ENCODE peak calls at places on chromosome 3, in five cellular contexts. O is NCI-H1930, H is GM04504, K is SW480, Z is chondrocyte. R is an unnamed sample.

GRCh38 chr3:195909294-195909644 is 918 bp upstream of the TNK2 start:
- DNase-seq in O (no peak), H (no peak), K (peak; percentile 48), Z (no peak), R (no peak)

GRCh38 chr3:62670351-62670750 is 204.9 kb downstream of the CADPS start:
- DNase-seq in O (no peak), H (peak; percentile 8), K (no peak), Z (no peak), R (no peak)

GRCh38 chr3:17745301-17745700 is 2.9 kb upstream of the TBC1D5 start:
- DNase-seq in O (no peak), H (no peak), K (no peak), Z (no peak), R (no peak)

GRCh38 chr3:109161487-109162108 is 25.1 kb downstream of the C3orf85 start:
- DNase-seq in O (no peak), H (no peak), K (no peak), Z (no peak), R (no peak)

GRCh38 chr3:169675091-169675490 is 11.6 kb upstream of the MECOM start:
- DNase-seq in O (no peak), H (no peak), K (no peak), Z (no peak), R (no peak)

GRCh38 chr3:193060738-193061137 is 143.1 kb upstream of the MB21D2 start:
- DNase-seq in O (no peak), H (no peak), K (no peak), Z (no peak), R (no peak)

GRCh38 chr3:194184265-194184751 is 48.4 kb downstream of the HES1 start:
- DNase-seq in O (peak; percentile 82), H (no peak), K (no peak), Z (no peak), R (no peak)

GRCh38 chr3:155019576-155019975 is 60.5 kb upstream of the MME start:
- DNase-seq in O (no peak), H (no peak), K (no peak), Z (no peak), R (no peak)

GRCh38 chr3:157471051-157471450 is 32.2 kb downstream of the VEPH1 start:
- DNase-seq in O (no peak), H (no peak), K (no peak), Z (no peak), R (no peak)

GRCh38 chr3:61876797-61877196 is 315.4 kb downstream of the PTPRG start:
- DNase-seq in O (no peak), H (peak; percentile 48), K (no peak), Z (no peak), R (no peak)

GRCh38 chr3:56919797-56920195 is 118.0 kb upstream of the ARHGEF3 start:
- DNase-seq in O (no peak), H (no peak), K (no peak), Z (no peak), R (no peak)

GRCh38 chr3:9934993-9935392 is 1.4 kb downstream of the CRELD1 start:
- DNase-seq in O (no peak), H (no peak), K (no peak), Z (no peak), R (no peak)

GRCh38 chr3:46409735-46410489 is 2.9 kb downstream of the CCRL2 start:
- DNase-seq in O (no peak), H (no peak), K (no peak), Z (no peak), R (no peak)

GRCh38 chr3:13851997-13852637 is 27.8 kb downstream of the WNT7A start:
- DNase-seq in O (no peak), H (no peak), K (no peak), Z (peak; percentile 44), R (peak; percentile 33)

GRCh38 chr3:134376385-134376765 is 2.1 kb upstream of the AMOTL2 start:
- DNase-seq in O (no peak), H (no peak), K (no peak), Z (no peak), R (no peak)

GRCh38 chr3:13652728-13653127 is 103.8 kb downstream of the FBLN2 start:
- DNase-seq in O (no peak), H (no peak), K (no peak), Z (no peak), R (no peak)

GRCh38 chr3:100209948-100210776 is 50.6 kb upstream of the TBC1D23 start:
- DNase-seq in O (no peak), H (no peak), K (peak; percentile 51), Z (no peak), R (no peak)

GRCh38 chr3:177300039-177300833 is 103.0 kb upstream of the TBL1XR1 start:
- DNase-seq in O (no peak), H (no peak), K (no peak), Z (no peak), R (no peak)

GRCh38 chr3:196659901-196660351 is 20.4 kb downstream of the NRROS start:
- DNase-seq in O (no peak), H (no peak), K (no peak), Z (no peak), R (no peak)

GRCh38 chr3:47161983-47162694 is 1.8 kb downstream of the SETD2 start:
- DNase-seq in O (no peak), H (no peak), K (no peak), Z (no peak), R (no peak)

GRCh38 chr3:176948123-176948522 is 249.2 kb downstream of the TBL1XR1 start:
- DNase-seq in O (no peak), H (no peak), K (no peak), Z (no peak), R (no peak)

GRCh38 chr3:102410616-102411015 is 24.2 kb upstream of the ZPLD1 start:
- DNase-seq in O (no peak), H (no peak), K (no peak), Z (no peak), R (no peak)

GRCh38 chr3:12750658-12751071 is 8.4 kb downstream of the TMEM40 start:
- DNase-seq in O (no peak), H (peak; percentile 85), K (no peak), Z (no peak), R (no peak)

GRCh38 chr3:158711886-158712285 is 20.4 kb downstream of the RARRES1 start:
- DNase-seq in O (no peak), H (peak; percentile 45), K (no peak), Z (no peak), R (no peak)

GRCh38 chr3:54443572-54444161 is 321.3 kb downstream of the CACNA2D3 start:
- DNase-seq in O (no peak), H (no peak), K (peak; percentile 88), Z (no peak), R (no peak)

GRCh38 chr3:8563146-8563545 is 61.5 kb downstream of the LMCD1 start:
- DNase-seq in O (no peak), H (no peak), K (no peak), Z (no peak), R (no peak)